ENCODE peak calls at places on chromosome 1, in six cellular contexts. Z is fibroblast of lung, D is heart left ventricle, Q is prostate gland, W is H9, J is keratinocyte. N is an unnamed sample.

GRCh38 chr1:40383488-40384412 is 10.2 kb downstream of the SMAP2 start:
- DNase-seq in W (no peak), Z (peak), J (no peak), D (no peak), Q (no peak), N (no peak)

GRCh38 chr1:94342416-94342815 is 75.8 kb upstream of the ABCD3 start:
- DNase-seq in Q (no peak), Z (no peak), W (no peak), J (no peak), D (no peak), N (no peak)

GRCh38 chr1:231679109-231679508 is 52.5 kb downstream of the DISC1 start:
- DNase-seq in D (no peak), W (peak), Z (no peak), Q (no peak), J (no peak), N (no peak)

GRCh38 chr1:106113851-106114250 is 942.6 kb upstream of the PRMT6 start:
- DNase-seq in J (no peak), W (no peak), Q (no peak), Z (no peak), D (no peak), N (no peak)

GRCh38 chr1:83102630-83103071 is 896.3 kb downstream of the TTLL7 start:
- DNase-seq in Q (no peak), J (no peak), Z (peak), W (no peak), D (no peak), N (peak)

GRCh38 chr1:54967372-54967771 is 13.1 kb upstream of the TMEM61 start:
- DNase-seq in W (no peak), Z (no peak), Q (no peak), J (no peak), D (no peak), N (no peak)

GRCh38 chr1:246012271-246012854 is 494.7 kb downstream of the SMYD3 start:
- DNase-seq in W (peak), Z (peak), Q (no peak), J (no peak), D (no peak), N (no peak)

GRCh38 chr1:24805534-24806301 is 60.5 kb downstream of the CLIC4 start:
- DNase-seq in J (no peak), Q (no peak), Z (peak), W (no peak), D (no peak), N (peak)

GRCh38 chr1:61741682-61742619 is at the start of gene PATJ:
- DNase-seq in J (no peak), W (peak), Q (peak), Z (no peak), D (peak), N (no peak)

GRCh38 chr1:94602312-94602711 is 60.8 kb upstream of the F3 start:
- DNase-seq in D (no peak), Q (no peak), W (no peak), J (no peak), Z (peak), N (no peak)

GRCh38 chr1:58932820-58933598 is 149.2 kb upstream of the JUN start:
- DNase-seq in Z (peak), D (no peak), Q (peak), J (peak), W (no peak), N (peak)
- H3K27ac ChIP-seq in Z (peak), D (no peak), Q (no peak), J (peak), W (no peak), N (peak)

GRCh38 chr1:178345238-178345637 is 151.5 kb downstream of the CLEC20A start:
- DNase-seq in J (no peak), W (no peak), Z (no peak), Q (no peak), D (no peak), N (no peak)

GRCh38 chr1:178339834-178340233 is 156.9 kb downstream of the CLEC20A start:
- DNase-seq in Z (no peak), W (no peak), D (no peak), J (no peak), Q (no peak), N (no peak)

GRCh38 chr1:178341218-178341956 is 155.4 kb downstream of the CLEC20A start:
- DNase-seq in D (no peak), J (peak), W (peak), Q (peak), Z (peak), N (peak)

GRCh38 chr1:178345821-178346220 is 150.9 kb downstream of the CLEC20A start:
- DNase-seq in J (no peak), Z (peak), W (no peak), D (no peak), Q (no peak), N (no peak)

GRCh38 chr1:178344513-178345077 is 152.2 kb downstream of the CLEC20A start:
- DNase-seq in D (no peak), J (peak), Z (peak), Q (no peak), W (no peak), N (peak)
- TF ChIP-seq CTCF in D (peak), J (peak), Z (peak), Q (peak), W (peak), N (peak)

GRCh38 chr1:98897046-98897445 is 107.6 kb downstream of the PLPPR5 start:
- DNase-seq in Z (no peak), W (no peak), J (no peak), D (no peak), Q (no peak), N (no peak)
- H3K27ac ChIP-seq in Z (no peak), W (no peak), J (no peak), D (no peak), Q (no peak), N (no peak)

GRCh38 chr1:28088168-28088961 is at the start of gene EYA3:
- DNase-seq in Q (peak), J (peak), D (peak), Z (peak), W (peak), N (peak)

GRCh38 chr1:28085129-28085528 is 3.3 kb downstream of the EYA3 start:
- DNase-seq in W (no peak), Z (no peak), Q (no peak), J (no peak), D (no peak), N (no peak)

GRCh38 chr1:28086651-28087050 is 1.8 kb downstream of the EYA3 start:
- DNase-seq in J (no peak), D (no peak), Z (no peak), Q (no peak), W (no peak), N (no peak)

GRCh38 chr1:28091043-28091781 is 2.8 kb upstream of the EYA3 start:
- DNase-seq in Z (peak), Q (peak), D (peak), J (no peak), W (peak), N (peak)

DNA sequence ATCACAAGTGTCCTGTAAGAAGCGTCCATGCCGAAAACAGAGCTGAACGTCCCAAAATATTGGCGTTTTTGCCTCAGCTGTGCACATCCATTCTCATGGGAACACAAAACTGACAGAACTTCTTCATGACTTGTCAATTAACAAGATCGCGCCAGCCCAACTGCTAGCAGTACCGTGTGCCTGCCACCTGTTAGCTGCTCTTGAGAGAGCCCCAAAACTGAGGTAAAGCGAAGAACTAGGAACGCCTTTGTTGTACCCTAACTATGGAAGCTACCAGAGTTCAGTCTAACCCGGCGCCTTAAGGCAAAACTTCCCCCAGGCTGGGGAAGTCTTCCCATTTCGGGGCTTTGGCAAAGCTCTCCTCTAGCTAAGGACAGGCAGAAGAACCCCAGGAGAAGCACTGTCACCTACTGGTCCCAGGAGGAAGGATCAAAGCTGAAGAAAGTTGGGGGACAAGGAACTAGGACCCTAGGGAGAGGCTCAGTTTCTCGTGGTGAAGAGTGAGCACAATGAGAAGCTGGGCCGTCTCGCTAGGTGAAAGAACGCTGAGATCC is 719 bp downstream of the EYA3 start:
- DNase-seq in D (no peak), Z (peak), W (no peak), J (no peak), Q (peak), N (no peak)
- TF ChIP-seq CTCF in D (no peak), Z (peak), W (no peak), J (peak), Q (peak), N (peak)

GRCh38 chr1:234727018-234727757 is 117.2 kb upstream of the IRF2BP2 start:
- DNase-seq in Z (no peak), Q (no peak), J (no peak), D (no peak), W (no peak), N (peak)
- H3K27ac ChIP-seq in Z (no peak), Q (peak), J (peak), D (peak), W (no peak), N (peak)

DNA sequence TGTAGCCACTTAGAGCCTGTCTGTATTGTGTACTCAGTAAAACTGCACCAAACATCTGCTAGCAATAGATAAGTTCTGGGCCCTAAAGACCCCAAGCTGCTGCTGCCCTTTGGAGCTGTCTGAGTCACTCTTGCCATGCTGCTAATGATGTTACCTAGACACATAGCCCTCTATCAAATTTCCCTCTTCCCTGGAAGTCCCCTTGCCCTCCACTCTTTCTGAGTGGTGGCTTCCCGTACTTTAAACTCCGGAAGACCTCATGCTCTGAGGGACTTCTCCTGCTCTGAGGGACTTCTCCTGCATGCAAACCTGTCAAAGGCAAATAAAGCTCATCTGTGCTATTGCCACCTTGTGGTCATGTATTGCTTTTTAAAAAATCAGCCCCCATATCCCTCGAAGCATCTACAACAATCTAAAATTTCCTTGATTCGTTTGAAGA is 34.0 kb downstream of the FH start:
- DNase-seq in Z (peak), W (peak), D (no peak), J (no peak), Q (no peak), N (peak)
- TF ChIP-seq CTCF in Z (peak), W (peak), D (no peak), J (peak), Q (no peak), N (peak)

GRCh38 chr1:206790502-206791250 is 18.4 kb upstream of the IL10 start:
- DNase-seq in Q (no peak), Z (no peak), D (no peak), W (no peak), J (no peak), N (no peak)
- H3K27ac ChIP-seq in Q (no peak), Z (no peak), D (no peak), W (no peak), J (no peak), N (no peak)

GRCh38 chr1:98008373-98008772 is 87.5 kb upstream of the DPYD start:
- DNase-seq in Z (no peak), W (no peak), Q (no peak), D (no peak), J (no peak), N (no peak)
- TF ChIP-seq CTCF in Z (no peak), W (no peak), Q (no peak), D (no peak), J (no peak), N (no peak)

DNA sequence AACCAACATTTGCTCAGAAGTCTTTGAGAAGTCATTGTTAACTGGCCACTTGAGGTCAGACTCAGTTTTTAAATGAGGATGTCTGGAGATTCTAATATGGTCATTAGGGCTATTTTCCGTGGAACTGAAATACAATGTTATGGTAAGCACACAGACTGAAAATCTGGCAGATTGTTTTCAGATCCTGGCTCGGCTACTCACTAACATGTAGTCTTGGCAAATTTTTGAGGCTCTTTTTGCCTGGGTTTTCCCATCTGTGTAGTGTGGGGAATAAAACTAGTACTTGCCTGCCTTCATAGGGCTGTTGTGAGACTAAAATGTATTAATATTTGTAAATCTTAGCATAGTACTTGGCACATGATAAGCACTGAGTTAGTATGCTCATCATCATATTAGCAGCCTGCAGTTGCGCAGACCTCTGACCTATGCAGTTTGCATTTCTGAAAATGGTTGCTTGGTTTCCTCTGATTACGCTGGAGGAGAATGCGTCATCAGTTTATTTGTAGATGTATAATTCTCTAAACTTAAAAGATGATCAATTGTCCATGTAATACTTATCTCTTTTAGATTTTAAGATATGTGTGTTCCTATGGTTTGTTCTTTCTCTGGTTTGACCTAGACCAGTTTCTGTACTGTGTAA is 100.9 kb downstream of the C1orf21 start:
- DNase-seq in J (no peak), W (no peak), D (no peak), Z (peak), Q (no peak), N (no peak)
- H3K27ac ChIP-seq in J (no peak), W (no peak), D (peak), Z (peak), Q (no peak), N (no peak)

GRCh38 chr1:224435999-224436398 is 1.4 kb upstream of the WDR26 start:
- DNase-seq in J (no peak), Q (no peak), Z (no peak), W (no peak), D (no peak), N (no peak)
- TF ChIP-seq CTCF in J (no peak), Q (no peak), Z (no peak), W (no peak), D (no peak), N (no peak)